ENCODE peak calls at places on chromosomes 3 and 15, in five cellular contexts. One of them, this sample, is unnamed.

GRCh38 chr3:173411288-173412064 is 13.9 kb downstream of the NLGN1 start:
- DNase-seq in T-helper 2 cell treated with Interferon-gamma antibody and Interleukin-4, amounts not matched to agents 5 μg/mL and 100 μg/mL, for 36 hours: no peak
- DNase-seq in H7: no peak
- DNase-seq in GM03348: peak
- DNase-seq in NCI-H774: peak
- DNase-seq in this sample: no peak

GRCh38 chr3:172679599-172679998 is 31.3 kb downstream of the NCEH1 start:
- DNase-seq in H7: no peak
- DNase-seq in GM03348: no peak
- DNase-seq in NCI-H774: no peak
- DNase-seq in T-helper 2 cell treated with Interferon-gamma antibody and Interleukin-4, amounts not matched to agents 5 μg/mL and 100 μg/mL, for 36 hours: no peak
- DNase-seq in this sample: no peak

GRCh38 chr15:36936652-36937051 is 163.7 kb downstream of the MEIS2 start:
- DNase-seq in T-helper 2 cell treated with Interferon-gamma antibody and Interleukin-4, amounts not matched to agents 5 μg/mL and 100 μg/mL, for 36 hours: no peak
- DNase-seq in H7: no peak
- DNase-seq in NCI-H774: no peak
- DNase-seq in GM03348: peak
- DNase-seq in this sample: no peak

GRCh38 chr3:112293368-112294321 is at the start of gene SLC9C1:
- DNase-seq in NCI-H774: no peak
- DNase-seq in H7: peak
- DNase-seq in GM03348: peak
- DNase-seq in T-helper 2 cell treated with Interferon-gamma antibody and Interleukin-4, amounts not matched to agents 5 μg/mL and 100 μg/mL, for 36 hours: peak
- DNase-seq in this sample: peak

GRCh38 chr15:60589253-60589652 is 110.3 kb upstream of the ICE2 start:
- DNase-seq in GM03348: no peak
- DNase-seq in T-helper 2 cell treated with Interferon-gamma antibody and Interleukin-4, amounts not matched to agents 5 μg/mL and 100 μg/mL, for 36 hours: no peak
- DNase-seq in H7: no peak
- DNase-seq in NCI-H774: no peak
- DNase-seq in this sample: no peak

GRCh38 chr3:42698216-42698910 is 4.2 kb downstream of the HHATL start:
- DNase-seq in H7: peak
- DNase-seq in GM03348: no peak
- DNase-seq in NCI-H774: no peak
- DNase-seq in T-helper 2 cell treated with Interferon-gamma antibody and Interleukin-4, amounts not matched to agents 5 μg/mL and 100 μg/mL, for 36 hours: no peak
- DNase-seq in this sample: no peak

GRCh38 chr3:146165370-146165769 is 4.4 kb upstream of the PLOD2 start:
- DNase-seq in GM03348: peak
- DNase-seq in NCI-H774: no peak
- DNase-seq in H7: no peak
- DNase-seq in T-helper 2 cell treated with Interferon-gamma antibody and Interleukin-4, amounts not matched to agents 5 μg/mL and 100 μg/mL, for 36 hours: no peak
- DNase-seq in this sample: no peak

GRCh38 chr3:100968908-100969556 is 24.2 kb downstream of the ABI3BP start:
- DNase-seq in H7: no peak
- DNase-seq in GM03348: no peak
- DNase-seq in NCI-H774: no peak
- DNase-seq in T-helper 2 cell treated with Interferon-gamma antibody and Interleukin-4, amounts not matched to agents 5 μg/mL and 100 μg/mL, for 36 hours: no peak
- DNase-seq in this sample: no peak

GRCh38 chr15:92683511-92683834 is 27.9 kb upstream of the FAM174B start:
- DNase-seq in GM03348: no peak
- DNase-seq in T-helper 2 cell treated with Interferon-gamma antibody and Interleukin-4, amounts not matched to agents 5 μg/mL and 100 μg/mL, for 36 hours: no peak
- DNase-seq in H7: peak
- DNase-seq in NCI-H774: peak
- DNase-seq in this sample: no peak

GRCh38 chr15:50881121-50882048 is 27.1 kb upstream of the AP4E1 start:
- DNase-seq in GM03348: no peak
- DNase-seq in NCI-H774: no peak
- DNase-seq in T-helper 2 cell treated with Interferon-gamma antibody and Interleukin-4, amounts not matched to agents 5 μg/mL and 100 μg/mL, for 36 hours: no peak
- DNase-seq in H7: no peak
- DNase-seq in this sample: peak

GRCh38 chr15:60421544-60421943 is 23.8 kb upstream of the ANXA2 start:
- DNase-seq in T-helper 2 cell treated with Interferon-gamma antibody and Interleukin-4, amounts not matched to agents 5 μg/mL and 100 μg/mL, for 36 hours: no peak
- DNase-seq in NCI-H774: no peak
- DNase-seq in GM03348: peak
- DNase-seq in H7: no peak
- DNase-seq in this sample: no peak

GRCh38 chr3:171185359-171185758 is 158.8 kb upstream of the SLC2A2 start:
- DNase-seq in NCI-H774: no peak
- DNase-seq in H7: no peak
- DNase-seq in T-helper 2 cell treated with Interferon-gamma antibody and Interleukin-4, amounts not matched to agents 5 μg/mL and 100 μg/mL, for 36 hours: no peak
- DNase-seq in GM03348: no peak
- DNase-seq in this sample: no peak

GRCh38 chr3:145936986-145937385 is 224.0 kb downstream of the PLOD2 start:
- DNase-seq in H7: no peak
- DNase-seq in NCI-H774: no peak
- DNase-seq in T-helper 2 cell treated with Interferon-gamma antibody and Interleukin-4, amounts not matched to agents 5 μg/mL and 100 μg/mL, for 36 hours: no peak
- DNase-seq in GM03348: peak
- DNase-seq in this sample: no peak

GRCh38 chr3:74614133-74614967 is at the start of gene CNTN3:
- DNase-seq in H7: peak
- DNase-seq in GM03348: peak
- DNase-seq in NCI-H774: no peak
- DNase-seq in T-helper 2 cell treated with Interferon-gamma antibody and Interleukin-4, amounts not matched to agents 5 μg/mL and 100 μg/mL, for 36 hours: no peak
- DNase-seq in this sample: no peak

GRCh38 chr3:32381922-32382321 is 9.7 kb upstream of the CMTM7 start:
- DNase-seq in H7: no peak
- DNase-seq in GM03348: no peak
- DNase-seq in T-helper 2 cell treated with Interferon-gamma antibody and Interleukin-4, amounts not matched to agents 5 μg/mL and 100 μg/mL, for 36 hours: no peak
- DNase-seq in NCI-H774: no peak
- DNase-seq in this sample: no peak

GRCh38 chr15:101086394-101087171 is 165.3 kb downstream of the CHSY1 start:
- DNase-seq in T-helper 2 cell treated with Interferon-gamma antibody and Interleukin-4, amounts not matched to agents 5 μg/mL and 100 μg/mL, for 36 hours: no peak
- DNase-seq in NCI-H774: no peak
- DNase-seq in GM03348: no peak
- DNase-seq in H7: no peak
- DNase-seq in this sample: no peak

GRCh38 chr3:56096941-56097340 is 371.3 kb downstream of the ERC2 start:
- DNase-seq in T-helper 2 cell treated with Interferon-gamma antibody and Interleukin-4, amounts not matched to agents 5 μg/mL and 100 μg/mL, for 36 hours: no peak
- DNase-seq in GM03348: no peak
- DNase-seq in H7: no peak
- DNase-seq in NCI-H774: no peak
- DNase-seq in this sample: no peak

GRCh38 chr15:89475688-89476087 is 20.7 kb downstream of the RHCG start:
- DNase-seq in NCI-H774: no peak
- DNase-seq in T-helper 2 cell treated with Interferon-gamma antibody and Interleukin-4, amounts not matched to agents 5 μg/mL and 100 μg/mL, for 36 hours: no peak
- DNase-seq in H7: no peak
- DNase-seq in GM03348: no peak
- DNase-seq in this sample: no peak

GRCh38 chr3:21729888-21730459 is 21.0 kb downstream of the ZNF385D start:
- DNase-seq in H7: no peak
- DNase-seq in T-helper 2 cell treated with Interferon-gamma antibody and Interleukin-4, amounts not matched to agents 5 μg/mL and 100 μg/mL, for 36 hours: no peak
- DNase-seq in GM03348: peak
- DNase-seq in NCI-H774: no peak
- DNase-seq in this sample: no peak

GRCh38 chr3:51954120-51954519 is 1.1 kb upstream of the GPR62 start:
- DNase-seq in NCI-H774: no peak
- DNase-seq in T-helper 2 cell treated with Interferon-gamma antibody and Interleukin-4, amounts not matched to agents 5 μg/mL and 100 μg/mL, for 36 hours: no peak
- DNase-seq in GM03348: no peak
- DNase-seq in H7: no peak
- DNase-seq in this sample: no peak

GRCh38 chr3:55160241-55160877 is 232.5 kb upstream of the LRTM1 start:
- DNase-seq in NCI-H774: no peak
- DNase-seq in T-helper 2 cell treated with Interferon-gamma antibody and Interleukin-4, amounts not matched to agents 5 μg/mL and 100 μg/mL, for 36 hours: no peak
- DNase-seq in H7: no peak
- DNase-seq in GM03348: peak
- DNase-seq in this sample: peak

GRCh38 chr15:33119263-33119662 is 75.3 kb downstream of the FMN1 start:
- DNase-seq in GM03348: no peak
- DNase-seq in NCI-H774: no peak
- DNase-seq in H7: no peak
- DNase-seq in T-helper 2 cell treated with Interferon-gamma antibody and Interleukin-4, amounts not matched to agents 5 μg/mL and 100 μg/mL, for 36 hours: no peak
- DNase-seq in this sample: no peak

GRCh38 chr15:71435552-71435951 is 320.3 kb downstream of the THSD4 start:
- DNase-seq in NCI-H774: no peak
- DNase-seq in T-helper 2 cell treated with Interferon-gamma antibody and Interleukin-4, amounts not matched to agents 5 μg/mL and 100 μg/mL, for 36 hours: no peak
- DNase-seq in GM03348: no peak
- DNase-seq in H7: peak
- DNase-seq in this sample: no peak

GRCh38 chr3:87626471-87626995 is 350.1 kb upstream of the POU1F1 start:
- DNase-seq in T-helper 2 cell treated with Interferon-gamma antibody and Interleukin-4, amounts not matched to agents 5 μg/mL and 100 μg/mL, for 36 hours: no peak
- DNase-seq in NCI-H774: no peak
- DNase-seq in H7: no peak
- DNase-seq in GM03348: peak
- DNase-seq in this sample: no peak

GRCh38 chr3:135491478-135491877 is 474.1 kb upstream of the PPP2R3A start:
- DNase-seq in H7: no peak
- DNase-seq in NCI-H774: no peak
- DNase-seq in T-helper 2 cell treated with Interferon-gamma antibody and Interleukin-4, amounts not matched to agents 5 μg/mL and 100 μg/mL, for 36 hours: no peak
- DNase-seq in GM03348: no peak
- DNase-seq in this sample: no peak

GRCh38 chr15:47861186-47861585 is 143.9 kb downstream of the SEMA6D start:
- DNase-seq in GM03348: no peak
- DNase-seq in NCI-H774: no peak
- DNase-seq in H7: no peak
- DNase-seq in T-helper 2 cell treated with Interferon-gamma antibody and Interleukin-4, amounts not matched to agents 5 μg/mL and 100 μg/mL, for 36 hours: no peak
- DNase-seq in this sample: no peak

GRCh38 chr15:36608166-36608565 is 28.7 kb downstream of the CDIN1 start:
- DNase-seq in T-helper 2 cell treated with Interferon-gamma antibody and Interleukin-4, amounts not matched to agents 5 μg/mL and 100 μg/mL, for 36 hours: no peak
- DNase-seq in GM03348: no peak
- DNase-seq in H7: no peak
- DNase-seq in NCI-H774: no peak
- DNase-seq in this sample: no peak

GRCh38 chr3:175893566-175893965 is 1034.4 kb downstream of the NAALADL2 start:
- DNase-seq in T-helper 2 cell treated with Interferon-gamma antibody and Interleukin-4, amounts not matched to agents 5 μg/mL and 100 μg/mL, for 36 hours: no peak
- DNase-seq in GM03348: no peak
- DNase-seq in H7: no peak
- DNase-seq in NCI-H774: no peak
- DNase-seq in this sample: no peak

GRCh38 chr15:101288905-101289513 is 6.0 kb downstream of the SNRPA1 start:
- DNase-seq in GM03348: peak
- DNase-seq in T-helper 2 cell treated with Interferon-gamma antibody and Interleukin-4, amounts not matched to agents 5 μg/mL and 100 μg/mL, for 36 hours: no peak
- DNase-seq in H7: peak
- DNase-seq in NCI-H774: no peak
- DNase-seq in this sample: no peak

GRCh38 chr3:56962200-56962599 is 98.3 kb upstream of the SPATA12 start:
- DNase-seq in T-helper 2 cell treated with Interferon-gamma antibody and Interleukin-4, amounts not matched to agents 5 μg/mL and 100 μg/mL, for 36 hours: no peak
- DNase-seq in GM03348: no peak
- DNase-seq in H7: no peak
- DNase-seq in NCI-H774: no peak
- DNase-seq in this sample: no peak

GRCh38 chr3:12656193-12656592 is 7.7 kb downstream of the RAF1 start:
- DNase-seq in GM03348: no peak
- DNase-seq in H7: no peak
- DNase-seq in T-helper 2 cell treated with Interferon-gamma antibody and Interleukin-4, amounts not matched to agents 5 μg/mL and 100 μg/mL, for 36 hours: no peak
- DNase-seq in NCI-H774: no peak
- DNase-seq in this sample: no peak

GRCh38 chr15:34119291-34119690 is 17.4 kb downstream of the PGBD4 start:
- DNase-seq in H7: no peak
- DNase-seq in NCI-H774: no peak
- DNase-seq in GM03348: peak
- DNase-seq in T-helper 2 cell treated with Interferon-gamma antibody and Interleukin-4, amounts not matched to agents 5 μg/mL and 100 μg/mL, for 36 hours: no peak
- DNase-seq in this sample: no peak

This sample was measured in epithelial cell of proximal tubule.